ENCODE peak calls at places on chromosomes 5 and 9, in ten cellular contexts. M, H, X, N, U, W, Y, K, P and O are unnamed samples.
A peak's percentile ranks its signal among the peaks of the same experiment; 100 is the strongest.

GRCh38 chr9:127780126-127780885 is 1.8 kb upstream of the SH2D3C start:
- DNase-seq in K (no peak), N (no peak), H (no peak), M (no peak), P (peak; percentile 43), X (no peak), W (no peak), Y (no peak), U (no peak), O (no peak)

GRCh38 chr5:167587768-167588167 is 703.7 kb upstream of the WWC1 start:
- DNase-seq in U (no peak), M (no peak), W (peak; percentile 28), P (no peak), N (peak; percentile 11), Y (no peak), H (no peak), X (no peak), K (peak; percentile 28), O (no peak)

GRCh38 chr5:17075196-17075595 is 139.1 kb upstream of the MYO10 start:
- DNase-seq in W (no peak), U (no peak), Y (no peak), X (no peak), N (no peak), M (no peak), K (no peak), P (no peak), H (no peak), O (no peak)

GRCh38 chr9:98809311-98810105 is 2.0 kb downstream of the GALNT12 start:
- DNase-seq in X (no peak), Y (no peak), W (peak; percentile 75), N (peak; percentile 83), P (no peak), H (no peak), U (no peak), M (peak; percentile 68), K (peak; percentile 62), O (peak; percentile 44)

GRCh38 chr5:36688722-36689121 is 82.3 kb downstream of the SLC1A3 start:
- DNase-seq in X (no peak), M (no peak), P (peak; percentile 41), W (no peak), U (no peak), K (no peak), Y (peak; percentile 58), N (peak; percentile 5), H (no peak), O (no peak)

GRCh38 chr5:53714324-53715010 is 154.0 kb downstream of the NDUFS4 start:
- DNase-seq in Y (no peak), N (no peak), H (peak; percentile 14), P (no peak), M (no peak), K (no peak), X (no peak), W (no peak), U (no peak), O (no peak)

GRCh38 chr9:130336027-130336595 is 70.6 kb downstream of the HMCN2 start:
- DNase-seq in K (no peak), U (no peak), P (no peak), H (no peak), M (no peak), X (no peak), Y (no peak), N (no peak), W (no peak), O (no peak)

GRCh38 chr5:173581408-173582197 is 34.8 kb downstream of the BOD1 start:
- DNase-seq in H (no peak), N (peak; percentile 5), P (peak; percentile 55), Y (peak; percentile 16), K (no peak), W (peak; percentile 17), X (peak; percentile 30), M (no peak), U (no peak), O (peak; percentile 44)

GRCh38 chr9:35616681-35617459 is 1.3 kb downstream of the CD72 start:
- DNase-seq in U (no peak), W (peak; percentile 68), P (peak; percentile 79), Y (peak; percentile 41), M (peak; percentile 61), H (peak; percentile 51), K (peak; percentile 74), N (peak; percentile 51), X (peak; percentile 77), O (peak; percentile 70)

GRCh38 chr9:116524778-116525470 is 162.2 kb upstream of the TRIM32 start:
- DNase-seq in M (no peak), K (no peak), P (no peak), U (no peak), W (no peak), H (no peak), X (no peak), Y (no peak), N (peak; percentile 70), O (no peak)

GRCh38 chr5:83653669-83654068 is 67.0 kb downstream of the HAPLN1 start:
- DNase-seq in W (no peak), P (no peak), U (no peak), M (no peak), Y (no peak), X (no peak), K (no peak), N (no peak), H (no peak), O (no peak)

GRCh38 chr5:28164568-28164967 is 1126.2 kb upstream of the CDH9 start:
- DNase-seq in Y (no peak), W (no peak), M (no peak), U (no peak), N (no peak), K (no peak), H (no peak), P (no peak), X (no peak), O (no peak)

GRCh38 chr9:5459289-5459829 is 9.0 kb downstream of the CD274 start:
- DNase-seq in K (no peak), P (no peak), N (no peak), W (no peak), H (peak; percentile 78), Y (peak; percentile 41), U (no peak), X (peak; percentile 32), M (no peak), O (no peak)

GRCh38 chr5:144369001-144369400 is 198.3 kb downstream of the KCTD16 start:
- DNase-seq in N (peak; percentile 21), H (no peak), P (no peak), Y (no peak), U (no peak), W (peak; percentile 93), X (peak; percentile 32), M (peak; percentile 87), K (peak; percentile 66), O (no peak)

GRCh38 chr9:129885670-129886106 is 50.4 kb downstream of the USP20 start:
- DNase-seq in X (peak; percentile 94), M (peak; percentile 94), P (peak; percentile 90), U (peak; percentile 72), H (peak; percentile 84), K (peak; percentile 95), W (peak; percentile 94), Y (peak; percentile 97), N (peak; percentile 80), O (peak; percentile 97)

GRCh38 chr5:178325311-178326053 is 92.9 kb upstream of the PHYKPL start:
- DNase-seq in X (no peak), M (no peak), K (no peak), H (no peak), N (no peak), Y (no peak), U (no peak), P (no peak), W (no peak), O (no peak)

GRCh38 chr9:123669355-123669754 is 260.6 kb downstream of the DENND1A start:
- DNase-seq in K (peak; percentile 97), P (no peak), N (no peak), M (no peak), X (no peak), Y (no peak), H (no peak), U (no peak), W (no peak), O (no peak)
- H3K27ac ChIP-seq in K (peak overlapping the region; percentile 97), P (no peak overlapping the region), N (no peak overlapping the region), M (no peak overlapping the region), X (no peak overlapping the region), Y (no peak overlapping the region), H (no peak overlapping the region), U (no peak overlapping the region), W (no peak overlapping the region), O (no peak overlapping the region)

DNA sequence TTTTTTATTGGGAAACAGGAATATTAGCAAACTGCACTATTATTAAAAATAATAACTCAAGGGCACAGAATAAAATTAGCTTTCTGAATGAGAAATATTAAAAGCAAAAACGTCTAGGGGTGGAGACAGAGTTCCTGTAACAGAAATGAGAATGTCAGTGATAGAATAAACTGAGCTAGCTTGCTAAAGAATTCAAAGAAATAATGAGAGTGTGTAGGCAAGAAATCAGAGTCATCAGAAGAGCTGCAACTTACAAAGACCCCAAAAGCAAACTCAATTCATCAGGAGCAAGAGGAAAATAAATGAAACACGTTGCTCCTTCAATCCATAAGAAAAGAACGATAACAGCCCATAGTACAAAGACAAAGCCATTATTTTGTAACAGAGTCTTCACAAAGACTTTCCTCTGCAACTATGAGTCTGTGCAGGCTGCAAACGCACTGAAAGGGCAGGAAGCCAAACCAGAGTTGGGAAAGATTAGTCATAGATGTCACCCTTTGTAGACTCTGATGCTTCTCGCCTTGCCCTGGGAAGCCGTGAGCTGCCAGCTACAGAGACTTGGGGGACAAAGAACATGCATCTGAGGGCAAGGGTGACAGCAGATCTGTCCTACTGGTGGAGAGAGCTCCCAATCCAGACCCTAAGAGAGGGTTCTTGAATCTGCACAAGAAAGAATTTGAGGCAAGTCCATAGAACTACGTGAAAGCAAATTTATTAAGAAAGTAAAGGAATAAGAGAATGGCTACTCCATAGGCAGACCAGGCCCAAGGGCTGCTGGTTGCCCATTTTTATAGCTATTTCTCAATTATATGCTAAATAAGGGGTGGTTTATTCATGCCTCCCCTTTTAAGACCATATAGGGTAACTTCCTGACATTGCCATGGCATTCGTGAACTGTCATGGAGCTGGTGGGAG is 40.8 kb downstream of the SHC3 start:
- DNase-seq in P (no peak), M (peak; percentile 27), X (no peak), N (no peak), H (peak; percentile 95), U (no peak), K (peak; percentile 6), Y (peak; percentile 5), W (peak; percentile 23), O (peak; percentile 42)
- H3K27ac ChIP-seq in P (no peak overlapping the region), M (no peak overlapping the region), X (peak overlapping the region; percentile 54), N (no peak overlapping the region), H (peak overlapping the region; percentile 98), U (peak overlapping the region; percentile 81), K (no peak overlapping the region), Y (no peak overlapping the region), W (no peak overlapping the region), O (no peak overlapping the region)

DNA sequence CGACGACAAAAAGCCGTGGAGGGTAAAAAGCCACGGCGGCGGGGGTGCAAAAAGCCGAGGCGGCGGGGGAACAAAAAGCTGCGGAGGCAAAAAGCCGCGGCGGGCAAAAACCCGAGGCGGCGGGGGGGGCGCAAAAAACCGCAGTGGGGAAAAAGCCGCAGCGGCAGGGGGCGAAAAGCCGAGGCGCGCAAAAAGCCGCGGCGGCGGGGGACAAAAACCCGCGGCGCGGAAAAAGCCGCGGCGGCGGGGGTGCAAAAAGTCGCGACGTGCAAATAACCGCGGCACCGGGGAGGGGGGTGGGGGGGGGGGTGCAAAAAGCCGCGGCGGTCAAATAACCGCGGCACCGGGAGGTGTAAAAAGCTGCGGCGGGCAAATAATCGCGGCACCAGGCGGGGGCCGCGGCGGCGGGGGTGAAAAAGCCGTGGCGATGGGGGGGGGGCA is 511.5 kb downstream of the FOXD4L5 start:
- DNase-seq in P (peak; percentile 22), U (no peak), H (no peak), N (no peak), M (no peak), Y (no peak), W (peak; percentile 4), X (peak; percentile 24), K (peak; percentile 1), O (peak; percentile 18)
- H3K27ac ChIP-seq in P (no peak overlapping the region), U (no peak overlapping the region), H (no peak overlapping the region), N (no peak overlapping the region), M (no peak overlapping the region), Y (no peak overlapping the region), W (no peak overlapping the region), X (no peak overlapping the region), K (no peak overlapping the region), O (no peak overlapping the region)

GRCh38 chr9:107759823-107760166 is 270.2 kb upstream of the KLF4 start:
- DNase-seq in U (no peak), K (no peak), N (no peak), Y (no peak), P (no peak), M (no peak), H (no peak), X (no peak), W (no peak), O (no peak)
- H3K27ac ChIP-seq in U (peak overlapping the region; percentile 51), K (no peak overlapping the region), N (no peak overlapping the region), Y (peak overlapping the region; percentile 65), P (no peak overlapping the region), M (no peak overlapping the region), H (no peak overlapping the region), X (no peak overlapping the region), W (no peak overlapping the region), O (no peak overlapping the region)